ENCODE peak calls at places on chromosomes 4 and X, in nine cellular contexts. A is activated CD4-positive, CD25-positive, alpha-beta regulatory T cell treated with anti-CD3 and anti-CD28 coated beads, Interleukin-2, amount 50 U/mL, for 72 hours; B is lower leg skin; E is lung; H is OCI-LY7; O is GOT3; F is neural crest cell; I is G401; T is activated T-cell treated with anti-CD3 and anti-CD28 coated beads, Interleukin-2, amount 50 U/mL, for 72 hours. K is an unnamed sample.

GRCh38 chr4:118834960-118835895 is 698 bp downstream of the SEC24D start:
- DNase-seq in H (peak; percentile 65), F (peak; percentile 9), B (peak; percentile 70), E (peak; percentile 82), T (peak; percentile 60), A (peak; percentile 35), I (peak; percentile 73), O (peak; percentile 31), K (peak; percentile 76)

GRCh38 chr4:176034498-176034897 is 31.1 kb upstream of the WDR17 start:
- DNase-seq in F (peak; percentile 17), B (peak; percentile 21), T (peak; percentile 7), I (peak; percentile 61), A (no peak), O (no peak), H (peak; percentile 35), E (no peak), K (no peak)

GRCh38 chr4:127188847-127189246 is 443.9 kb upstream of the INTU start:
- DNase-seq in E (no peak), F (no peak), O (no peak), I (no peak), B (no peak), A (no peak), T (no peak), H (no peak), K (no peak)

GRCh38 chr4:61520688-61521160 is 320.6 kb downstream of the ADGRL3 start:
- DNase-seq in I (no peak), T (no peak), O (no peak), B (no peak), F (no peak), H (no peak), A (no peak), E (no peak), K (no peak)

GRCh38 chr4:44916406-44916805 is 190.1 kb upstream of the GNPDA2 start:
- DNase-seq in B (no peak), H (no peak), T (no peak), O (no peak), E (no peak), F (no peak), I (peak; percentile 4), A (no peak), K (no peak)

GRCh38 chrX:148659481-148659880 is 159.1 kb downstream of the AFF2 start:
- DNase-seq in E (no peak), A (no peak), F (no peak), I (no peak), T (no peak), H (no peak), B (no peak), O (no peak), K (no peak)

GRCh38 chr4:186778134-186778533 is 54.5 kb upstream of the FAT1 start:
- DNase-seq in E (no peak), I (no peak), A (no peak), T (no peak), O (no peak), B (no peak), F (no peak), H (no peak), K (no peak)

GRCh38 chr4:148740701-148741100 is 298.5 kb upstream of the NR3C2 start:
- DNase-seq in B (no peak), E (no peak), H (no peak), I (no peak), F (no peak), T (no peak), O (no peak), A (no peak), K (no peak)

GRCh38 chr4:120225527-120225926 is 158.9 kb upstream of the MAD2L1 start:
- DNase-seq in I (no peak), F (no peak), A (no peak), O (no peak), B (no peak), T (no peak), H (no peak), E (no peak), K (no peak)

GRCh38 chr4:184344899-184345572 is 127.4 kb upstream of the ENPP6 start:
- DNase-seq in I (no peak), O (no peak), B (no peak), H (no peak), A (no peak), E (no peak), T (peak; percentile 47), F (no peak), K (no peak)

GRCh38 chrX:106177106-106177981 is 9.2 kb downstream of the PWWP3B start:
- DNase-seq in T (peak; percentile 1), F (peak; percentile 51), B (no peak), E (no peak), I (no peak), H (no peak), A (no peak), O (no peak), K (no peak)

GRCh38 chrX:41561045-41561444 is 113.9 kb downstream of the NYX start:
- DNase-seq in F (no peak), I (no peak), O (no peak), E (no peak), T (peak; percentile 49), B (peak; percentile 19), H (peak; percentile 8), A (no peak), K (no peak)

GRCh38 chrX:63784902-63785692 is at the start of gene ARHGEF9:
- DNase-seq in E (no peak), F (peak; percentile 34), O (no peak), T (no peak), A (no peak), I (peak; percentile 21), H (no peak), B (no peak), K (no peak)

GRCh38 chr4:139560396-139561084 is 4.5 kb upstream of the SETD7 start:
- DNase-seq in E (no peak), I (no peak), O (no peak), H (peak; percentile 86), B (no peak), T (no peak), A (no peak), F (no peak), K (no peak)

GRCh38 chrX:41118156-41118555 is 32.9 kb downstream of the USP9X start:
- DNase-seq in A (no peak), H (no peak), O (no peak), B (no peak), F (no peak), T (peak; percentile 61), E (no peak), I (no peak), K (no peak)

GRCh38 chr4:164807611-164808010 is 53.7 kb downstream of the SMIM31 start:
- DNase-seq in I (no peak), E (peak; percentile 43), T (no peak), H (no peak), F (no peak), O (no peak), A (no peak), B (no peak), K (no peak)

GRCh38 chrX:20361890-20362262 is 95.2 kb upstream of the RPS6KA3 start:
- DNase-seq in F (no peak), A (no peak), T (no peak), O (no peak), B (no peak), E (no peak), H (no peak), I (no peak), K (no peak)

K was measured in suprapubic skin.